ENCODE peak calls at places on chromosomes 3 and 15, in eight cellular contexts. I is cardiac fibroblast; E is NT2/D1; S is CD8-positive, alpha-beta memory T cell; P is GM12864; V is psoas muscle; M is AG04450; B is fibroblast of the aortic adventitia. W is an unnamed sample.

GRCh38 chr3:10198761-10199688 is 34.3 kb downstream of the IRAK2 start:
- DNase-seq in V (no peak), P (peak), B (peak), S (peak), E (no peak), M (no peak), I (peak), W (no peak)

GRCh38 chr3:42655331-42655888 is 1.9 kb downstream of the ZBTB47 start:
- DNase-seq in V (peak), E (no peak), S (no peak), B (no peak), P (no peak), I (no peak), M (no peak), W (no peak)

GRCh38 chr15:90991587-90992285 is 2.6 kb downstream of the PRC1 start:
- DNase-seq in E (no peak), S (no peak), V (no peak), M (no peak), B (no peak), I (no peak), P (no peak), W (no peak)

GRCh38 chr3:105865016-105865623 is 3.7 kb downstream of the CBLB start:
- DNase-seq in P (no peak), M (no peak), E (no peak), S (no peak), I (peak), B (peak), V (no peak), W (no peak)

GRCh38 chr3:134486577-134487041 is 752 bp downstream of the CEP63 start:
- DNase-seq in P (no peak), E (no peak), S (no peak), I (peak), V (no peak), M (no peak), B (peak), W (peak)

GRCh38 chr3:180684807-180685206 is 5.5 kb upstream of the CCDC39 start:
- DNase-seq in S (no peak), M (no peak), V (no peak), B (no peak), P (no peak), I (no peak), E (no peak), W (no peak)

GRCh38 chr3:172040078-172040975 is 949 bp downstream of the FNDC3B start:
- DNase-seq in E (peak), M (peak), S (peak), I (peak), B (peak), P (no peak), V (peak), W (peak)

GRCh38 chr15:90762109-90762508 is 45.0 kb downstream of the BLM start:
- DNase-seq in B (peak), M (no peak), V (peak), S (no peak), E (no peak), I (peak), P (no peak), W (peak)

GRCh38 chr3:169929830-169930519 is 18.6 kb downstream of the SAMD7 start:
- DNase-seq in E (no peak), B (no peak), I (no peak), V (no peak), M (no peak), S (no peak), P (no peak), W (peak)

GRCh38 chr15:90265271-90266060 is at the start of gene NGRN:
- DNase-seq in E (peak), V (peak), I (peak), S (peak), M (peak), P (peak), B (peak), W (peak)

GRCh38 chr3:27483117-27484001 is 825 bp downstream of the SLC4A7 start:
- DNase-seq in P (peak), V (peak), E (peak), M (no peak), S (peak), I (peak), B (peak), W (peak)

GRCh38 chr15:62857411-62857853 is 185.1 kb upstream of the TPM1 start:
- DNase-seq in M (no peak), P (no peak), S (peak), V (no peak), I (no peak), E (no peak), B (no peak), W (no peak)
- H3K4me3 ChIP-seq in M (no peak), P (no peak), S (no peak), V (no peak), I (no peak), E (no peak), B (no peak), W (no peak)

GRCh38 chr3:53773330-53773583 is 73.0 kb downstream of the CHDH start:
- DNase-seq in E (no peak), V (no peak), B (no peak), P (no peak), M (no peak), S (no peak), I (no peak), W (no peak)

GRCh38 chr3:53775018-53775417 is 71.2 kb downstream of the CHDH start:
- DNase-seq in S (no peak), E (no peak), V (no peak), M (no peak), P (no peak), I (no peak), B (no peak), W (no peak)

GRCh38 chr3:53774414-53774813 is 71.8 kb downstream of the CHDH start:
- DNase-seq in E (no peak), M (no peak), B (no peak), P (no peak), S (no peak), V (no peak), I (no peak), W (no peak)

GRCh38 chr3:53773586-53774368 is 72.4 kb downstream of the CHDH start:
- DNase-seq in M (peak), E (no peak), P (peak), I (peak), B (peak), S (no peak), V (no peak), W (no peak)

GRCh38 chr3:53772562-53773329 is 73.5 kb downstream of the CHDH start:
- DNase-seq in B (peak), S (no peak), V (no peak), P (no peak), M (peak), I (no peak), E (no peak), W (no peak)
- H3K4me3 ChIP-seq in B (no peak), S (no peak), V (no peak), P (no peak), M (no peak), I (no peak), E (no peak), W (no peak)

GRCh38 chr15:62874933-62875625 is 167.5 kb upstream of the TPM1 start:
- DNase-seq in P (no peak), B (peak), E (no peak), M (no peak), S (no peak), V (no peak), I (no peak), W (no peak)
- H3K4me3 ChIP-seq in P (no peak), B (no peak), E (no peak), M (no peak), S (no peak), V (no peak), I (no peak), W (no peak)

DNA sequence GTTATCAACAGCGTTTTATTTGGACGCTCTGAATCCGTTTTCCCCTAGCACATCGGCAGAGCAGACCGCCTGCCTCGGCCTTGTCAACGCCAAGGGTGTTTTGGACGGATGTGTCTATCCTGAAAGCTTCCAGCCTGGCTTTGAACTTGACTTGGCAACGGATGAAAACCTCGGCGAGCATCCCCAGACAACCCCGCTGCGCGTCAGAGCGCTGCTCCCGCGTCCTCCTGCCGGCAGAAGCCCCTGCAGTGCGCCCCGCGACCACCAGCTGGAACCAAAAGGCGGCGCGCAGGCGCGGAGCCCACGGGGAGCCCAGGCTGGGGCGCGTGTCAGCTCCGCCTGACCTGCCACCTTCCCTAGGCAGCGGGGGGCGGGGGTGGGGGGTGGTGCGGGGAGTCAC is 26.2 kb upstream of the ARL8B start:
- DNase-seq in E (no peak), B (peak), I (peak), V (peak), S (no peak), P (no peak), M (no peak), W (peak)
- H3K4me3 ChIP-seq in E (peak), B (peak), I (peak), V (peak), S (no peak), P (no peak), M (peak), W (peak)

GRCh38 chr3:136350132-136350531 is 100.0 kb downstream of the PCCB start:
- DNase-seq in V (no peak), P (no peak), S (no peak), M (peak), E (no peak), B (peak), I (peak), W (no peak)
- H3K4me3 ChIP-seq in V (no peak), P (no peak), S (no peak), M (peak), E (no peak), B (no peak), I (no peak), W (no peak)

GRCh38 chr3:147406255-147407023 is at the start of gene ZIC4:
- DNase-seq in I (no peak), E (no peak), P (no peak), S (no peak), B (no peak), M (no peak), V (no peak), W (no peak)
- H3K4me3 ChIP-seq in I (no peak), E (no peak), P (no peak), S (no peak), B (no peak), M (no peak), V (no peak), W (no peak)

DNA sequence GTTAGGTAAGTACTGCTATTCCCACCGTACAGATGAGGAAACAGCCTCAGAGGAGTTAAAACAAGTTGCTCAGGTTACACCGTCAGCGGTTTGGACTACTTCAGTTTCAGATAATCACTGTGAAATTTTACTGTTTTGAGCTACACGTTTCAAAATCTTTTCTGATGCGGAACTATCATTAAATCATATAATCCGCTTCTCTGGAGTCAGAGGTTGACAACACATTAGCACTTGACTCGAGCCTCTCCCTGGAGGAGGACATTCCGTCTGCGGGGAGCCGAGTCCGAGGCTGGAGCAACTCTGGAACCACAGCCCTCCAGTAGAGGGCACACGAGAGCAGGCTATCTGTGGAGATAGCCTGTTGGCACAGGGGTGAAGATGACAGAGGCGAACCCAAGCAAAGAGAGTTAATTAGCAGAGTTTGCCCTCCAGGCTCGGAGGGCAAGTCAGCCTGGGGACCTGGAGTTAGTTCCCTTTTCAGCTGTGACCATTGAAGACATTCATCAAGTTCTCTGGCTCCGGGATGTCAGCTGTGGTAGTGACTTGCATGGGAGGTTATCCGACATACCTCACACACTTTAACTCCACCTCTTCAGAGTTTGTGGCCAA is 131.2 kb downstream of the IGF1R start:
- DNase-seq in P (peak), E (peak), S (peak), V (peak), M (no peak), I (peak), B (peak), W (peak)
- H3K4me3 ChIP-seq in P (no peak), E (no peak), S (no peak), V (peak), M (no peak), I (no peak), B (no peak), W (no peak)

GRCh38 chr15:47975422-47975821 is 145.4 kb upstream of the SLC24A5 start:
- DNase-seq in I (no peak), P (no peak), M (no peak), E (peak), B (no peak), S (no peak), V (no peak), W (no peak)

GRCh38 chr15:47972738-47973137 is 148.1 kb upstream of the SLC24A5 start:
- DNase-seq in S (no peak), P (no peak), V (no peak), E (peak), M (no peak), B (no peak), I (no peak), W (no peak)

GRCh38 chr15:47974724-47975123 is 146.1 kb upstream of the SLC24A5 start:
- DNase-seq in S (no peak), I (no peak), M (no peak), P (no peak), V (no peak), E (no peak), B (no peak), W (no peak)
- H3K4me3 ChIP-seq in S (no peak), I (no peak), M (no peak), P (no peak), V (no peak), E (no peak), B (no peak), W (no peak)